ENCODE peak calls at places on chromosomes 6 and 20, in seven cellular contexts. V, H, D, C, G, T and W are unnamed samples.

GRCh38 chr20:531608-532007 is 12.0 kb downstream of the CSNK2A1 start:
- DNase-seq in V (no peak), H (no peak), D (no peak), C (no peak), G (no peak), T (no peak), W (no peak)

GRCh38 chr6:84635081-84635745 is 129.2 kb downstream of the TBX18 start:
- DNase-seq in V (no peak), H (no peak), D (no peak), C (no peak), G (no peak), T (no peak), W (no peak)

GRCh38 chr20:16132399-16132798 is 440.8 kb downstream of the KIF16B start:
- DNase-seq in V (no peak), H (no peak), D (no peak), C (no peak), G (no peak), T (no peak), W (no peak)

GRCh38 chr6:142355481-142356174 is 53.8 kb downstream of the ADGRG6 start:
- DNase-seq in V (no peak), H (no peak), D (no peak), C (peak; percentile 11), G (no peak), T (no peak), W (no peak)

GRCh38 chr20:43322851-43323250 is 133.1 kb upstream of the PTPRT start:
- DNase-seq in V (no peak), H (no peak), D (no peak), C (no peak), G (no peak), T (no peak), W (no peak)

GRCh38 chr6:67606905-67607828 is 1027.9 kb upstream of the ADGRB3 start:
- DNase-seq in V (no peak), H (no peak), D (no peak), C (no peak), G (no peak), T (no peak), W (no peak)

GRCh38 chr20:2937902-2938301 is 64.6 kb downstream of the PTPRA start:
- DNase-seq in V (no peak), H (no peak), D (no peak), C (no peak), G (no peak), T (no peak), W (no peak)

GRCh38 chr6:27374824-27375612 is 13.5 kb upstream of the ZNF391 start:
- DNase-seq in V (peak; percentile 6), H (peak; percentile 58), D (peak; percentile 36), C (peak; percentile 68), G (peak; percentile 84), T (peak; percentile 21), W (peak; percentile 87)